ENCODE peak calls at places on chromosomes 6 and 20, in four cellular contexts. D is neural progenitor cell, U is GM23338, M is aorta. H is an unnamed sample.

GRCh38 chr20:49790077-49790798 is 22.4 kb upstream of the SLC9A8 start:
- DNase-seq in D (no peak), U (peak), M (no peak), H (no peak)

GRCh38 chr6:41728954-41729353 is 6.5 kb downstream of the TFEB start:
- DNase-seq in D (no peak), U (no peak), M (peak), H (no peak)

GRCh38 chr6:18792832-18793231 is 405.7 kb downstream of the RNF144B start:
- DNase-seq in D (peak), U (no peak), M (no peak), H (no peak)

GRCh38 chr6:2970034-2970685 is 1.2 kb downstream of the SERPINB6 start:
- DNase-seq in D (peak), U (no peak), M (no peak), H (no peak)

GRCh38 chr6:11232968-11233626 is 629 bp upstream of the NEDD9 start:
- DNase-seq in D (peak), U (peak), M (no peak), H (no peak)

GRCh38 chr6:139965393-139965792 is 590.9 kb upstream of the CITED2 start:
- DNase-seq in D (no peak), U (peak), M (no peak), H (no peak)

GRCh38 chr20:50093240-50093639 is 19.7 kb downstream of the UBE2V1 start:
- DNase-seq in D (no peak), U (no peak), M (no peak), H (no peak)

GRCh38 chr6:99114769-99115406 is 167.1 kb upstream of the FBXL4 start:
- DNase-seq in D (no peak), U (no peak), M (no peak), H (no peak)

GRCh38 chr6:150138638-150139037 is 4.2 kb upstream of the PPP1R14C start:
- DNase-seq in D (no peak), U (peak), M (no peak), H (no peak)

GRCh38 chr6:53309059-53309896 is 39.5 kb downstream of the ELOVL5 start:
- DNase-seq in D (no peak), U (no peak), M (no peak), H (peak)

GRCh38 chr6:24307881-24308280 is 50.0 kb downstream of the DCDC2 start:
- DNase-seq in D (no peak), U (no peak), M (no peak), H (no peak)

GRCh38 chr6:167776906-167777645 is 49.6 kb upstream of the AFDN start:
- DNase-seq in D (no peak), U (no peak), M (no peak), H (no peak)

GRCh38 chr20:50302463-50303041 is 111.9 kb downstream of the CEBPB start:
- DNase-seq in D (no peak), U (no peak), M (peak), H (no peak)

GRCh38 chr6:10000461-10000992 is 414.3 kb downstream of the TFAP2A start:
- DNase-seq in D (no peak), U (no peak), M (no peak), H (no peak)

GRCh38 chr6:88641178-88641903 is 322.1 kb downstream of the RNGTT start:
- DNase-seq in D (no peak), U (no peak), M (no peak), H (no peak)

GRCh38 chr6:106510090-106510970 is 119.0 kb downstream of the RTN4IP1 start:
- DNase-seq in D (peak), U (peak), M (peak), H (peak)

GRCh38 chr6:1787894-1788293 is 178.2 kb downstream of the FOXC1 start:
- DNase-seq in D (no peak), U (no peak), M (peak), H (no peak)

GRCh38 chr6:167796668-167797031 is 30.1 kb upstream of the AFDN start:
- DNase-seq in D (no peak), U (no peak), M (no peak), H (no peak)

GRCh38 chr6:21885101-21885500 is 291.6 kb downstream of the SOX4 start:
- DNase-seq in D (no peak), U (no peak), M (no peak), H (no peak)
- H3K27ac ChIP-seq in D (no peak), U (no peak), M (peak), H (no peak)

GRCh38 chr6:56852611-56853010 is 102.3 kb upstream of the BEND6 start:
- DNase-seq in D (peak), U (peak), M (no peak), H (no peak)

GRCh38 chr6:56851104-56851503 is 103.8 kb upstream of the BEND6 start:
- DNase-seq in D (peak), U (peak), M (no peak), H (no peak)

GRCh38 chr6:56852249-56852606 is 102.7 kb upstream of the BEND6 start:
- DNase-seq in D (no peak), U (no peak), M (no peak), H (no peak)

GRCh38 chr6:56850618-56851017 is 104.3 kb upstream of the BEND6 start:
- DNase-seq in D (no peak), U (no peak), M (no peak), H (no peak)

DNA sequence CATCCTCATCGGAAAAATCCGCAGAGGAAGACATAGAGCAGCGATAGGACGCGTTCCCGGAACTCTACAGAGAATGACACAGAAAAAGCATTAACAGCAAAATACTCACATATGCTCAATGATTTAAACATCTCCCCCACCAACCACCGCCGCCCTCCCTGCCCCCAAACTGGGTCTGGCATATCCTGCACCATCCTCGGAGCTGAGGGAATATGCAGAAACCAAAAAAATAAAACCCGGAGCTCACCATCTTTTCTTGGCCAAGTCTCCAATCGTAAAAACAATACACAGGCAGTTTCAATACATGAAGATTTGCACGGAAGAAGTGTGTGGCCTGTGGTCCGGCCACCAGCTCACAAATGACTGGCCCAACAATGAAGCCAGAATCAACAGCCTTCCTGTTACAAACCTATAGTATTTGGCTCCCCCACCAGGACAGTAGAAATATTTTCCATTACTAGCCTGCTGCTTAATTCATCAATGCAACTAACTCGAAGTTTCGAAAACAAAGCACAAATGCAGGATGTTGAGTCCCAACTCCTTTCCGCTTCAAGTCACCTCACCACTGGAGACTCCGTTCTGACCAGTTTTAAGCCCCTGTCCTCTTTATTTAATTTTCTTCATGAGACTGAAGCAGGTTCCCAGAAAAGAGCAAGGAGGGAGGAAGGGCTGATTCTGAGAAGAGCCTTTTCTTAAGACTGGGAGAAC is 103.2 kb upstream of the BEND6 start:
- DNase-seq in D (peak), U (peak), M (no peak), H (peak)
- H3K4me3 ChIP-seq in D (peak), U (peak), M (peak), H (peak)

GRCh38 chr20:19274001-19274400 is 61.6 kb downstream of the SLC24A3 start:
- DNase-seq in D (no peak), U (no peak), M (no peak), H (no peak)

GRCh38 chr20:19275038-19275629 is 62.7 kb downstream of the SLC24A3 start:
- DNase-seq in D (no peak), U (no peak), M (no peak), H (no peak)

GRCh38 chr20:19277381-19277780 is 64.9 kb downstream of the SLC24A3 start:
- DNase-seq in D (no peak), U (no peak), M (no peak), H (no peak)

GRCh38 chr20:19274412-19275015 is 62.1 kb downstream of the SLC24A3 start:
- DNase-seq in D (no peak), U (no peak), M (peak), H (no peak)

GRCh38 chr20:19275630-19276071 is 63.2 kb downstream of the SLC24A3 start:
- DNase-seq in D (no peak), U (no peak), M (peak), H (no peak)
- H3K27ac ChIP-seq in D (no peak), U (no peak), M (no peak), H (no peak)

GRCh38 chr20:23690581-23690980 is 1.7 kb upstream of the CST4 start:
- DNase-seq in D (no peak), U (no peak), M (no peak), H (no peak)
- H3K4me3 ChIP-seq in D (no peak), U (no peak), M (no peak), H (no peak)

DNA sequence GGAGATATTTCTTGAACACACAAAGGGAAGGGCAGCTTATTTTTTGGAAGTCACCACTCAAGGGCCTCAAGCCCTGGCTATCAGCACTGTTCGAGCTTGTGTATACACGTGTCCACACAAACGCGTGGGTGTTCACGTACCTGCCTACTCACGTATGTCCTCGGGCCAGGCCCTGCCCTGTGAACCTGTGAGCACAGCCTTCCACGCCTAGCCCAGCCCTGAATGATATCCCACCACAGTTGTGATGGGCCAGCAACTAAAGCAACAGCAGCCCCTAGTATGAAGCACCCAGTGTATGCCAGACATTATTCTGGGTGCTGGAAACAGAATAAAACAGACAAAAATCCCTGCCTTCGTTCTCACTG is 2.0 kb downstream of the ACTL10 start:
- DNase-seq in D (no peak), U (no peak), M (no peak), H (no peak)
- H3K27ac ChIP-seq in D (no peak), U (no peak), M (no peak), H (peak)

GRCh38 chr6:27591660-27592059 is 118.8 kb upstream of the ZNF184 start:
- DNase-seq in D (peak), U (peak), M (no peak), H (peak)

GRCh38 chr6:27593861-27594260 is 121.0 kb upstream of the ZNF184 start:
- DNase-seq in D (peak), U (peak), M (no peak), H (no peak)

GRCh38 chr6:27593200-27593818 is 120.4 kb upstream of the ZNF184 start:
- DNase-seq in D (peak), U (no peak), M (no peak), H (no peak)

GRCh38 chr6:27592481-27593199 is 119.7 kb upstream of the ZNF184 start:
- DNase-seq in D (peak), U (peak), M (no peak), H (peak)

GRCh38 chr6:27592107-27592480 is 119.2 kb upstream of the ZNF184 start:
- DNase-seq in D (peak), U (peak), M (no peak), H (no peak)
- H3K4me3 ChIP-seq in D (peak), U (peak), M (no peak), H (no peak)

DNA sequence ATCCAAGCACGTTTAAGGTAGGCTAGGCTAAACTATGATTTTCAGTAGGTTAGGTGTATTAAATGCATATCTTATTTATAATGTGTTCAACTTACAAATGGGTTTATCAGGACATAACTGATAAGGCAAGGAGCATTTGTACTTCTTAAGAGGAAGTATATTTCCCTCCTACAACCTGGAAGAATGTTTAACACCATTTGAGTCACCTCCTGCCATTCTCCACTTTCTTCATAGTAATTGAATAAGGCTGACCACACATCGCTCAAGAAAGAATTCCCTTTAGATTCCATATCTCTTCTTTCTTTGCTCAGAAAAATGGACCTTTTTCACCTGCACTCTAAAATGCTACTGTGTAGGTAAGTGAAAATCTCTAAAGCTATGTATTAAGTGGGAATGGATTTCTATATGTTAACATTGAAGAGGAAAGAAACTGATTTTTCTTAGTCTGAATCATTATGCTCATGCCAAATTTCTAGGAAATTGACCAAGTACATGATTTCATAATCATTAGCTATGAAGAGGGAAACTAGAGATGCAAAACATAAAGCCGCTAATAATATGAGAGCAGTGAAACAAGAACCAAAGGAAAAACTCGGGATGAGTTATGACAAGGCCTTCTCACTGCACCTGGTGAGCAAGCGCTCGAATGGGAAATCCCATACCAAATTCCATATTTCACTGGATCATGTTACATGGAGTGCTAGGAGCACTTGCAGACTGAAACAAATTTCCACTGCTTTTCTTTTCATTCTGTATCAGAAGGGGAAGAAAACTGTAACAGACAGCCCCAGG is 210.4 kb downstream of the ALDH8A1 start:
- DNase-seq in D (no peak), U (no peak), M (no peak), H (no peak)
- H3K27ac ChIP-seq in D (no peak), U (no peak), M (no peak), H (no peak)

GRCh38 chr6:151536280-151536534 is 42.4 kb downstream of the CCDC170 start:
- DNase-seq in D (no peak), U (no peak), M (no peak), H (no peak)
- H3K4me3 ChIP-seq in D (no peak), U (no peak), M (no peak), H (no peak)